ENCODE peak calls at places on chromosomes 13 and 19, in nine cellular contexts. One of them, this sample, is unnamed.
A peak's percentile ranks its signal among the peaks of the same experiment; 100 is the strongest.

GRCh38 chr13:68078874-68079273 is 848.7 kb upstream of the PCDH9 start:
- DNase-seq in nucleus accumbens: no peak
- DNase-seq in EH: no peak
- DNase-seq in activated CD4-positive, CD25-positive, alpha-beta regulatory T cell treated with anti-CD3 and anti-CD28 coated beads, Interleukin-2, amount 50 U/mL, for 16 hours: no peak
- DNase-seq in stimulated activated CD4-positive, alpha-beta T cell treated with anti-CD3 and anti-CD28 coated beads, Interleukin-1b, Interleukin-23, amount 100 ng/mL, for 1 hour: no peak
- DNase-seq in AG10803: no peak
- DNase-seq in dorsolateral prefrontal cortex: no peak
- DNase-seq in CD8-positive, alpha-beta memory T cell: no peak
- DNase-seq in NCI-H1417: no peak
- DNase-seq in this sample: no peak

GRCh38 chr13:78241278-78241919 is 322.8 kb upstream of the EDNRB start:
- DNase-seq in nucleus accumbens: no peak
- DNase-seq in EH: peak; percentile 35
- DNase-seq in activated CD4-positive, CD25-positive, alpha-beta regulatory T cell treated with anti-CD3 and anti-CD28 coated beads, Interleukin-2, amount 50 U/mL, for 16 hours: no peak
- DNase-seq in stimulated activated CD4-positive, alpha-beta T cell treated with anti-CD3 and anti-CD28 coated beads, Interleukin-1b, Interleukin-23, amount 100 ng/mL, for 1 hour: no peak
- DNase-seq in AG10803: peak; percentile 51
- DNase-seq in dorsolateral prefrontal cortex: no peak
- DNase-seq in CD8-positive, alpha-beta memory T cell: peak; percentile 1
- DNase-seq in NCI-H1417: peak; percentile 70
- DNase-seq in this sample: peak; percentile 53

GRCh38 chr13:33249066-33249465 is 36.5 kb downstream of the STARD13 start:
- DNase-seq in nucleus accumbens: no peak
- DNase-seq in EH: peak; percentile 68
- DNase-seq in activated CD4-positive, CD25-positive, alpha-beta regulatory T cell treated with anti-CD3 and anti-CD28 coated beads, Interleukin-2, amount 50 U/mL, for 16 hours: no peak
- DNase-seq in stimulated activated CD4-positive, alpha-beta T cell treated with anti-CD3 and anti-CD28 coated beads, Interleukin-1b, Interleukin-23, amount 100 ng/mL, for 1 hour: no peak
- DNase-seq in AG10803: peak; percentile 30
- DNase-seq in dorsolateral prefrontal cortex: no peak
- DNase-seq in CD8-positive, alpha-beta memory T cell: no peak
- DNase-seq in NCI-H1417: no peak
- DNase-seq in this sample: no peak

GRCh38 chr19:38759590-38760003 is 13.7 kb downstream of the LGALS7 start:
- DNase-seq in nucleus accumbens: no peak
- DNase-seq in EH: no peak
- DNase-seq in activated CD4-positive, CD25-positive, alpha-beta regulatory T cell treated with anti-CD3 and anti-CD28 coated beads, Interleukin-2, amount 50 U/mL, for 16 hours: no peak
- DNase-seq in stimulated activated CD4-positive, alpha-beta T cell treated with anti-CD3 and anti-CD28 coated beads, Interleukin-1b, Interleukin-23, amount 100 ng/mL, for 1 hour: no peak
- DNase-seq in AG10803: no peak
- DNase-seq in dorsolateral prefrontal cortex: no peak
- DNase-seq in CD8-positive, alpha-beta memory T cell: no peak
- DNase-seq in NCI-H1417: no peak
- DNase-seq in this sample: no peak

GRCh38 chr13:21675095-21676007 is 4.5 kb downstream of the FGF9 start:
- DNase-seq in nucleus accumbens: peak; percentile 60
- DNase-seq in EH: no peak
- DNase-seq in activated CD4-positive, CD25-positive, alpha-beta regulatory T cell treated with anti-CD3 and anti-CD28 coated beads, Interleukin-2, amount 50 U/mL, for 16 hours: no peak
- DNase-seq in stimulated activated CD4-positive, alpha-beta T cell treated with anti-CD3 and anti-CD28 coated beads, Interleukin-1b, Interleukin-23, amount 100 ng/mL, for 1 hour: no peak
- DNase-seq in AG10803: no peak
- DNase-seq in dorsolateral prefrontal cortex: no peak
- DNase-seq in CD8-positive, alpha-beta memory T cell: peak; percentile 61
- DNase-seq in NCI-H1417: peak; percentile 72
- DNase-seq in this sample: peak; percentile 59

GRCh38 chr13:106276876-106277275 is 258.6 kb downstream of the EFNB2 start:
- DNase-seq in nucleus accumbens: no peak
- DNase-seq in EH: peak; percentile 7
- DNase-seq in activated CD4-positive, CD25-positive, alpha-beta regulatory T cell treated with anti-CD3 and anti-CD28 coated beads, Interleukin-2, amount 50 U/mL, for 16 hours: no peak
- DNase-seq in stimulated activated CD4-positive, alpha-beta T cell treated with anti-CD3 and anti-CD28 coated beads, Interleukin-1b, Interleukin-23, amount 100 ng/mL, for 1 hour: no peak
- DNase-seq in AG10803: no peak
- DNase-seq in dorsolateral prefrontal cortex: no peak
- DNase-seq in CD8-positive, alpha-beta memory T cell: no peak
- DNase-seq in NCI-H1417: no peak
- DNase-seq in this sample: no peak

GRCh38 chr19:30335306-30335886 is 36.8 kb upstream of the ZNF536 start:
- DNase-seq in nucleus accumbens: no peak
- DNase-seq in EH: no peak
- DNase-seq in activated CD4-positive, CD25-positive, alpha-beta regulatory T cell treated with anti-CD3 and anti-CD28 coated beads, Interleukin-2, amount 50 U/mL, for 16 hours: no peak
- DNase-seq in stimulated activated CD4-positive, alpha-beta T cell treated with anti-CD3 and anti-CD28 coated beads, Interleukin-1b, Interleukin-23, amount 100 ng/mL, for 1 hour: no peak
- DNase-seq in AG10803: no peak
- DNase-seq in dorsolateral prefrontal cortex: no peak
- DNase-seq in CD8-positive, alpha-beta memory T cell: no peak
- DNase-seq in NCI-H1417: no peak
- DNase-seq in this sample: no peak

GRCh38 chr19:53865918-53866696 is 1.6 kb upstream of the MYADM start:
- DNase-seq in nucleus accumbens: peak; percentile 71
- DNase-seq in EH: peak; percentile 75
- DNase-seq in activated CD4-positive, CD25-positive, alpha-beta regulatory T cell treated with anti-CD3 and anti-CD28 coated beads, Interleukin-2, amount 50 U/mL, for 16 hours: no peak
- DNase-seq in stimulated activated CD4-positive, alpha-beta T cell treated with anti-CD3 and anti-CD28 coated beads, Interleukin-1b, Interleukin-23, amount 100 ng/mL, for 1 hour: no peak
- DNase-seq in AG10803: peak; percentile 85
- DNase-seq in dorsolateral prefrontal cortex: peak; percentile 70
- DNase-seq in CD8-positive, alpha-beta memory T cell: peak; percentile 72
- DNase-seq in NCI-H1417: no peak
- DNase-seq in this sample: peak; percentile 90

GRCh38 chr19:54207908-54208783 is 7.5 kb downstream of the RPS9 start:
- DNase-seq in nucleus accumbens: peak; percentile 50
- DNase-seq in EH: peak; percentile 58
- DNase-seq in activated CD4-positive, CD25-positive, alpha-beta regulatory T cell treated with anti-CD3 and anti-CD28 coated beads, Interleukin-2, amount 50 U/mL, for 16 hours: no peak
- DNase-seq in stimulated activated CD4-positive, alpha-beta T cell treated with anti-CD3 and anti-CD28 coated beads, Interleukin-1b, Interleukin-23, amount 100 ng/mL, for 1 hour: no peak
- DNase-seq in AG10803: peak; percentile 58
- DNase-seq in dorsolateral prefrontal cortex: no peak
- DNase-seq in CD8-positive, alpha-beta memory T cell: peak; percentile 42
- DNase-seq in NCI-H1417: no peak
- DNase-seq in this sample: no peak

GRCh38 chr19:51364200-51365106 is 1.7 kb downstream of the ETFB start:
- DNase-seq in nucleus accumbens: no peak
- DNase-seq in EH: peak; percentile 45
- DNase-seq in activated CD4-positive, CD25-positive, alpha-beta regulatory T cell treated with anti-CD3 and anti-CD28 coated beads, Interleukin-2, amount 50 U/mL, for 16 hours: no peak
- DNase-seq in stimulated activated CD4-positive, alpha-beta T cell treated with anti-CD3 and anti-CD28 coated beads, Interleukin-1b, Interleukin-23, amount 100 ng/mL, for 1 hour: no peak
- DNase-seq in AG10803: no peak
- DNase-seq in dorsolateral prefrontal cortex: peak; percentile 72
- DNase-seq in CD8-positive, alpha-beta memory T cell: no peak
- DNase-seq in NCI-H1417: no peak
- DNase-seq in this sample: no peak

GRCh38 chr19:5592531-5592930 is 24.8 kb upstream of the TINCR start:
- DNase-seq in nucleus accumbens: no peak
- DNase-seq in EH: no peak
- DNase-seq in activated CD4-positive, CD25-positive, alpha-beta regulatory T cell treated with anti-CD3 and anti-CD28 coated beads, Interleukin-2, amount 50 U/mL, for 16 hours: no peak
- DNase-seq in stimulated activated CD4-positive, alpha-beta T cell treated with anti-CD3 and anti-CD28 coated beads, Interleukin-1b, Interleukin-23, amount 100 ng/mL, for 1 hour: no peak
- DNase-seq in AG10803: no peak
- DNase-seq in dorsolateral prefrontal cortex: no peak
- DNase-seq in CD8-positive, alpha-beta memory T cell: no peak
- DNase-seq in NCI-H1417: no peak
- DNase-seq in this sample: no peak

GRCh38 chr13:59086147-59086546 is 1077.6 kb downstream of the DIAPH3 start:
- DNase-seq in nucleus accumbens: no peak
- DNase-seq in EH: peak; percentile 60
- DNase-seq in activated CD4-positive, CD25-positive, alpha-beta regulatory T cell treated with anti-CD3 and anti-CD28 coated beads, Interleukin-2, amount 50 U/mL, for 16 hours: no peak
- DNase-seq in stimulated activated CD4-positive, alpha-beta T cell treated with anti-CD3 and anti-CD28 coated beads, Interleukin-1b, Interleukin-23, amount 100 ng/mL, for 1 hour: no peak
- DNase-seq in AG10803: peak; percentile 20
- DNase-seq in dorsolateral prefrontal cortex: no peak
- DNase-seq in CD8-positive, alpha-beta memory T cell: no peak
- DNase-seq in NCI-H1417: no peak
- DNase-seq in this sample: peak; percentile 29

GRCh38 chr13:80740076-80740475 is 399.1 kb upstream of the SPRY2 start:
- DNase-seq in nucleus accumbens: no peak
- DNase-seq in EH: no peak
- DNase-seq in activated CD4-positive, CD25-positive, alpha-beta regulatory T cell treated with anti-CD3 and anti-CD28 coated beads, Interleukin-2, amount 50 U/mL, for 16 hours: no peak
- DNase-seq in stimulated activated CD4-positive, alpha-beta T cell treated with anti-CD3 and anti-CD28 coated beads, Interleukin-1b, Interleukin-23, amount 100 ng/mL, for 1 hour: no peak
- DNase-seq in AG10803: no peak
- DNase-seq in dorsolateral prefrontal cortex: no peak
- DNase-seq in CD8-positive, alpha-beta memory T cell: no peak
- DNase-seq in NCI-H1417: no peak
- DNase-seq in this sample: no peak

GRCh38 chr13:107367258-107367657 is 799.3 kb upstream of the ARGLU1 start:
- DNase-seq in nucleus accumbens: no peak
- DNase-seq in EH: no peak
- DNase-seq in activated CD4-positive, CD25-positive, alpha-beta regulatory T cell treated with anti-CD3 and anti-CD28 coated beads, Interleukin-2, amount 50 U/mL, for 16 hours: no peak
- DNase-seq in stimulated activated CD4-positive, alpha-beta T cell treated with anti-CD3 and anti-CD28 coated beads, Interleukin-1b, Interleukin-23, amount 100 ng/mL, for 1 hour: no peak
- DNase-seq in AG10803: peak; percentile 15
- DNase-seq in dorsolateral prefrontal cortex: no peak
- DNase-seq in CD8-positive, alpha-beta memory T cell: no peak
- DNase-seq in NCI-H1417: no peak
- DNase-seq in this sample: no peak

GRCh38 chr13:35764359-35765015 is 288.0 kb upstream of the MAB21L1 start:
- DNase-seq in nucleus accumbens: no peak
- DNase-seq in EH: peak; percentile 78
- DNase-seq in activated CD4-positive, CD25-positive, alpha-beta regulatory T cell treated with anti-CD3 and anti-CD28 coated beads, Interleukin-2, amount 50 U/mL, for 16 hours: no peak
- DNase-seq in stimulated activated CD4-positive, alpha-beta T cell treated with anti-CD3 and anti-CD28 coated beads, Interleukin-1b, Interleukin-23, amount 100 ng/mL, for 1 hour: no peak
- DNase-seq in AG10803: peak; percentile 93
- DNase-seq in dorsolateral prefrontal cortex: no peak
- DNase-seq in CD8-positive, alpha-beta memory T cell: no peak
- DNase-seq in NCI-H1417: no peak
- DNase-seq in this sample: no peak

GRCh38 chr13:57311009-57311586 is 144.1 kb downstream of the PRR20E start:
- DNase-seq in nucleus accumbens: no peak
- DNase-seq in EH: no peak
- DNase-seq in activated CD4-positive, CD25-positive, alpha-beta regulatory T cell treated with anti-CD3 and anti-CD28 coated beads, Interleukin-2, amount 50 U/mL, for 16 hours: no peak
- DNase-seq in stimulated activated CD4-positive, alpha-beta T cell treated with anti-CD3 and anti-CD28 coated beads, Interleukin-1b, Interleukin-23, amount 100 ng/mL, for 1 hour: no peak
- DNase-seq in AG10803: no peak
- DNase-seq in dorsolateral prefrontal cortex: no peak
- DNase-seq in CD8-positive, alpha-beta memory T cell: no peak
- DNase-seq in NCI-H1417: no peak
- DNase-seq in this sample: no peak

GRCh38 chr13:30906411-30906990 is 430 bp downstream of the MEDAG start:
- DNase-seq in nucleus accumbens: no peak
- DNase-seq in EH: no peak
- DNase-seq in activated CD4-positive, CD25-positive, alpha-beta regulatory T cell treated with anti-CD3 and anti-CD28 coated beads, Interleukin-2, amount 50 U/mL, for 16 hours: no peak
- DNase-seq in stimulated activated CD4-positive, alpha-beta T cell treated with anti-CD3 and anti-CD28 coated beads, Interleukin-1b, Interleukin-23, amount 100 ng/mL, for 1 hour: no peak
- DNase-seq in AG10803: no peak
- DNase-seq in dorsolateral prefrontal cortex: no peak
- DNase-seq in CD8-positive, alpha-beta memory T cell: no peak
- DNase-seq in NCI-H1417: no peak
- DNase-seq in this sample: peak; percentile 31

GRCh38 chr13:66009241-66009640 is 1220.9 kb downstream of the PCDH9 start:
- DNase-seq in nucleus accumbens: no peak
- DNase-seq in EH: no peak
- DNase-seq in activated CD4-positive, CD25-positive, alpha-beta regulatory T cell treated with anti-CD3 and anti-CD28 coated beads, Interleukin-2, amount 50 U/mL, for 16 hours: no peak
- DNase-seq in stimulated activated CD4-positive, alpha-beta T cell treated with anti-CD3 and anti-CD28 coated beads, Interleukin-1b, Interleukin-23, amount 100 ng/mL, for 1 hour: no peak
- DNase-seq in AG10803: no peak
- DNase-seq in dorsolateral prefrontal cortex: no peak
- DNase-seq in CD8-positive, alpha-beta memory T cell: no peak
- DNase-seq in NCI-H1417: no peak
- DNase-seq in this sample: no peak

This sample was measured in cardiac muscle cell.